ENCODE peak calls at places on chromosomes 2 and 18, in six cellular contexts. H is left ventricle myocardium inferior; E is psoas muscle; M is CD8-positive, alpha-beta T cell; D is keratinocyte; K is spleen. A is an unnamed sample.

GRCh38 chr2:42338567-42339190 is 22.3 kb downstream of the COX7A2L start:
- DNase-seq in H (no peak), E (no peak), M (no peak), D (no peak), K (no peak), A (no peak)

GRCh38 chr2:230934291-230935131 is 9.5 kb upstream of the GPR55 start:
- DNase-seq in H (no peak), E (no peak), M (peak; percentile 38), D (no peak), K (no peak), A (no peak)

GRCh38 chr2:12352891-12353290 is 363.8 kb upstream of the TRIB2 start:
- DNase-seq in H (no peak), E (no peak), M (no peak), D (no peak), K (no peak), A (no peak)

GRCh38 chr2:74109551-74109950 is 38.2 kb downstream of the BOLA3 start:
- DNase-seq in H (no peak), E (no peak), M (no peak), D (no peak), K (no peak), A (no peak)

GRCh38 chr2:118969734-118970395 is 27.9 kb downstream of the MARCO start:
- DNase-seq in H (no peak), E (no peak), M (no peak), D (no peak), K (no peak), A (no peak)

GRCh38 chr2:40384714-40385113 is 67.2 kb downstream of the SLC8A1 start:
- DNase-seq in H (no peak), E (no peak), M (no peak), D (no peak), K (no peak), A (no peak)

GRCh38 chr2:214533511-214533910 is 122.7 kb downstream of the VWC2L start:
- DNase-seq in H (no peak), E (no peak), M (no peak), D (no peak), K (no peak), A (no peak)

GRCh38 chr2:182941939-182942338 is 75.5 kb upstream of the FRZB start:
- DNase-seq in H (no peak), E (no peak), M (no peak), D (no peak), K (no peak), A (no peak)

GRCh38 chr2:70820499-70820898 is at the start of gene CLEC4F:
- DNase-seq in H (no peak), E (no peak), M (no peak), D (no peak), K (no peak), A (no peak)

GRCh38 chr2:69437751-69438154 is 518 bp upstream of the NFU1 start:
- DNase-seq in H (no peak), E (peak; percentile 30), M (no peak), D (no peak), K (no peak), A (no peak)

GRCh38 chr2:133641497-133641896 is 73.2 kb upstream of the NCKAP5 start:
- DNase-seq in H (no peak), E (no peak), M (no peak), D (peak; percentile 97), K (no peak), A (no peak)

GRCh38 chr2:75716406-75716805 is 5.7 kb upstream of the GCFC2 start:
- DNase-seq in H (no peak), E (no peak), M (no peak), D (no peak), K (no peak), A (no peak)

GRCh38 chr2:144518744-144519596 is 949 bp downstream of the ZEB2 start:
- DNase-seq in H (no peak), E (no peak), M (no peak), D (no peak), K (no peak), A (no peak)

GRCh38 chr2:220310326-220310936 is 683.0 kb downstream of the SLC4A3 start:
- DNase-seq in H (no peak), E (no peak), M (no peak), D (no peak), K (no peak), A (no peak)

GRCh38 chr2:193584001-193584400 is 1389.3 kb upstream of the TMEFF2 start:
- DNase-seq in H (no peak), E (no peak), M (no peak), D (no peak), K (peak; percentile 31), A (no peak)

GRCh38 chr2:177429688-177430325 is 37.2 kb downstream of the AGPS start:
- DNase-seq in H (no peak), E (no peak), M (no peak), D (peak; percentile 55), K (no peak), A (peak; percentile 40)

GRCh38 chr2:182784777-182785176 is 68.7 kb downstream of the DNAJC10 start:
- DNase-seq in H (no peak), E (no peak), M (no peak), D (no peak), K (no peak), A (no peak)

GRCh38 chr2:40458271-40458794 is 6.4 kb upstream of the SLC8A1 start:
- DNase-seq in H (no peak), E (peak; percentile 77), M (no peak), D (no peak), K (no peak), A (no peak)

GRCh38 chr2:239937866-239938640 is 87.1 kb downstream of the NDUFA10 start:
- DNase-seq in H (peak; percentile 3), E (no peak), M (peak; percentile 11), D (no peak), K (peak; percentile 64), A (peak; percentile 77)

GRCh38 chr2:223306371-223306770 is 254.4 kb downstream of the KCNE4 start:
- DNase-seq in H (no peak), E (no peak), M (no peak), D (no peak), K (no peak), A (no peak)

GRCh38 chr2:128784626-128785306 is 466.1 kb upstream of the HS6ST1 start:
- DNase-seq in H (no peak), E (no peak), M (peak; percentile 34), D (no peak), K (peak; percentile 47), A (no peak)

GRCh38 chr2:180761224-180761623 is 219.2 kb upstream of the UBE2E3 start:
- DNase-seq in H (no peak), E (no peak), M (no peak), D (no peak), K (no peak), A (no peak)

GRCh38 chr2:120653026-120653425 is 82.6 kb upstream of the GLI2 start:
- DNase-seq in H (no peak), E (no peak), M (no peak), D (no peak), K (no peak), A (no peak)

GRCh38 chr18:7567487-7568425 is 640 bp downstream of the PTPRM start:
- DNase-seq in H (peak; percentile 48), E (peak; percentile 62), M (no peak), D (no peak), K (peak; percentile 82), A (peak; percentile 42)

GRCh38 chr2:174692256-174692830 is 71.9 kb downstream of the CHRNA1 start:
- DNase-seq in H (no peak), E (no peak), M (no peak), D (no peak), K (no peak), A (no peak)

GRCh38 chr18:25759111-25759510 is 331.3 kb downstream of the SS18 start:
- DNase-seq in H (no peak), E (no peak), M (no peak), D (no peak), K (no peak), A (no peak)

GRCh38 chr2:71614976-71615768 is 161.8 kb downstream of the DYSF start:
- DNase-seq in H (peak; percentile 93), E (peak; percentile 88), M (peak; percentile 29), D (no peak), K (no peak), A (no peak)

GRCh38 chr2:58180635-58181034 is 60.5 kb downstream of the FANCL start:
- DNase-seq in H (no peak), E (no peak), M (no peak), D (no peak), K (no peak), A (no peak)

DNA sequence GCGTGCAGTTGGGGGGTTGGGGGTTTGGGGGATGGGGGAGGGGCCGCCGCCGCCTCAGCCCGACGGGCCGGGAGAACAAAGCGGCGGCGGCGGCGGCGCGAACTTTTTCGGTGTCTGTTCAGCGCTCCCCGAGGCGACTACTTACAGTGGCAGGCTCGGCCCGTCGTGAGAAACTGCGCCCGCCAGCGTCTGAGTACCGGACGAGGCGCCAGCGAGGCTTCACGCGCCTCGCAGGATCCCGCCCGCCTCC is 172 bp downstream of the PRKD3 start:
- DNase-seq in H (peak; percentile 87), E (peak; percentile 83), M (no peak), D (no peak), K (peak; percentile 96), A (no peak)
- H3K4me3 ChIP-seq in H (peak overlapping the region; percentile 89), E (peak overlapping the region; percentile 94), M (no peak overlapping the region), D (peak overlapping the region; percentile 76), K (peak overlapping the region; percentile 64), A (peak overlapping the region; percentile 78)

DNA sequence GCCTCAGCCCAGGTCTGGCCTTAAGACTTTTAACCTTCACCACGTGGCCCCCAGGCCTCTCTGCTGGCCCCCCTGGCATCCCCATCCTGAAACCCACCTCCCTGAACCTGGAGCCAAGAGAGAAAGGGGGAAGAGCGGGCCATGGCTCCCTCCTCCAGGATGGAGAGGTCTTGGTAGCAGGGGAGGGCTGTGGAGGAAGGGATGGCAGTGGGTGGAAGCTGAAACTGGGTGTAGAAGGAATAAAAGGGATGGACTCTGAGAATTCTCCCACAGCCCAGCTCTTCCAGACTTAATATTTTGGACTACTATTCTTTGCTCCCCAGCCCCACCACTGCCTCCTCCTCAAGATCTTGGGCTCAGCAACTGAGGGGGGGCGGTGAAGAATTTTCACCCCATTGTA is 692 bp downstream of the TNS1 start:
- DNase-seq in H (no peak), E (no peak), M (no peak), D (no peak), K (no peak), A (no peak)
- H3K4me1 ChIP-seq in H (peaks cover 42% of the 10 kb centered on the region), E (peaks cover 23% of the 10 kb centered on the region), M (no peaks in the 10 kb centered on the region), D (peaks cover 33% of the 10 kb centered on the region), K (peaks cover 4% of the 10 kb centered on the region), A (peaks cover 29% of the 10 kb centered on the region)

GRCh38 chr2:199455186-199455532 is 2.6 kb downstream of the SATB2 start:
- DNase-seq in H (no peak), E (no peak), M (no peak), D (no peak), K (no peak), A (no peak)
- H3K4me3 ChIP-seq in H (peak overlapping the region; percentile 41), E (no peak overlapping the region), M (no peak overlapping the region), D (no peak overlapping the region), K (no peak overlapping the region), A (no peak overlapping the region)

DNA sequence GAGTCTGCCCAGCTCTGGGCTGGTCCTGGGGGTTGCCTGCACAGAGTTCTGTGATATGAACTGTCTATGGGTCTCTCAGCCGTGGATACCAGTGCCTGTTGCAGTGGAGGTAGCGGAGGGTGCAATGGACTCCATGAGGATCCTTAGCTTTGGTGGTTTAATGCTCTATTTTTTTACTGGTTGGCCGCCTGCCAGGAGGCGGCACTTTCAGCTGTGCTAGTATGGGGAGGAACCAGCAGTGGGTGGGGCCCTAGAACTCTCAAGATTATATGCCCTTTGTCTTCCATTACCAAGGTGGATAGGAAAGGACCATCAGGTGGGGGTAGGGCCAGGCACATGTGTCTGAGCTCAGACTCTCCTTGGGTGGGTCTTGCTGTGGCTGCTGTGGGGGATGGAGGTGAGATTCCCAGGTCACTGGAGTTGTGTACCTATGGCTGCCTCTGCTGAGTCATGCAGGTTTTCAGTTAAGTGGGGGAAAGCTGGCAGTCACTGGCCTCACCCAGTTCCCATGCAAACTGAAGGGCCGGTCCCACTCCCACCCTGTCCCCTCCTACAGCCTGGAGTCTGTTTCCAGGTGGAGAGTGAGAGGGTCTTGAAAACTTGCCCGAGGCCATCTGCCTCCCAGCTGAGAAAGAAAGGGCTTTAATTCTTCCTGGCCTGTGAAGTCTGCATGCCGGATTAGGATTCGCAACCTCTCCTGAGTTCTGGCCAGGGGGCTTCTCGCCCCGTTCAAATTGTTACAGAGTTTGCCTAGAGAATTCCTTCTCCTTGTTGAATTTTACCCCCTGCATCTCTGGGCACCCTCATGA is 14.5 kb downstream of the KCNS3 start:
- DNase-seq in H (no peak), E (no peak), M (no peak), D (no peak), K (no peak), A (no peak)
- H3K4me1 ChIP-seq in H (no peaks in the 10 kb centered on the region), E (peaks cover 22% of the 10 kb centered on the region), M (no peaks in the 10 kb centered on the region), D (no peaks in the 10 kb centered on the region), K (no peaks in the 10 kb centered on the region), A (no peaks in the 10 kb centered on the region)